ENCODE peak calls at places on chromosomes 12 and 14, in four cellular contexts. S is T-helper 9 cell, J is fibroblast of pulmonary artery, N is GM03348. F is an unnamed sample.

GRCh38 chr12:57118711-57119271 is 7.6 kb upstream of the STAT6 start:
- DNase-seq in S (no peak), J (no peak), N (no peak), F (no peak)

GRCh38 chr12:20438307-20438779 is 70.0 kb downstream of the PDE3A start:
- DNase-seq in S (no peak), J (peak), N (peak), F (no peak)

GRCh38 chr14:68285421-68286179 is 466.0 kb downstream of the RAD51B start:
- DNase-seq in S (peak), J (no peak), N (peak), F (no peak)

GRCh38 chr14:50943943-50944646 is at the start of gene PYGL:
- DNase-seq in S (no peak), J (peak), N (peak), F (peak)

GRCh38 chr14:57461777-57462320 is 31.8 kb downstream of the CCDC198 start:
- DNase-seq in S (no peak), J (no peak), N (no peak), F (no peak)

GRCh38 chr12:1846421-1847405 is 26.3 kb downstream of the LRTM2 start:
- DNase-seq in S (no peak), J (no peak), N (no peak), F (no peak)

GRCh38 chr14:89137514-89138163 is 279.4 kb downstream of the FOXN3 start:
- DNase-seq in S (no peak), J (peak), N (peak), F (peak)

GRCh38 chr12:54358620-54358944 is 5.7 kb downstream of the GPR84 start:
- DNase-seq in S (no peak), J (no peak), N (no peak), F (no peak)

GRCh38 chr14:32590157-32590556 is 261.1 kb downstream of the AKAP6 start:
- DNase-seq in S (no peak), J (no peak), N (no peak), F (no peak)

GRCh38 chr12:99658950-99659349 is 11.4 kb downstream of the GARIN6 start:
- DNase-seq in S (no peak), J (peak), N (no peak), F (no peak)

GRCh38 chr12:24997970-24998582 is 49.2 kb upstream of the BCAT1 start:
- DNase-seq in S (no peak), J (peak), N (peak), F (no peak)

GRCh38 chr14:35470775-35471174 is 63.2 kb upstream of the INSM2 start:
- DNase-seq in S (no peak), J (peak), N (peak), F (no peak)

GRCh38 chr14:94756310-94756709 is 13.6 kb downstream of the GSC start:
- DNase-seq in S (no peak), J (no peak), N (no peak), F (no peak)

GRCh38 chr14:89411976-89412375 is 5.1 kb downstream of the FOXN3 start:
- DNase-seq in S (no peak), J (no peak), N (no peak), F (no peak)

GRCh38 chr14:97408937-97409860 is 612.0 kb downstream of the VRK1 start:
- DNase-seq in S (no peak), J (no peak), N (no peak), F (no peak)

GRCh38 chr12:108647199-108647935 is 13.7 kb upstream of the SELPLG start:
- DNase-seq in S (no peak), J (no peak), N (no peak), F (no peak)

GRCh38 chr12:59708059-59708458 is 112.2 kb downstream of the SLC16A7 start:
- DNase-seq in S (no peak), J (peak), N (peak), F (no peak)

GRCh38 chr14:80850197-80850814 is 91.2 kb downstream of the CEP128 start:
- DNase-seq in S (no peak), J (peak), N (peak), F (no peak)

GRCh38 chr14:74429991-74430390 is 4.0 kb upstream of the SYNDIG1L start:
- DNase-seq in S (no peak), J (no peak), N (no peak), F (no peak)

GRCh38 chr12:43289412-43289811 is 262.6 kb downstream of the ADAMTS20 start:
- DNase-seq in S (no peak), J (peak), N (no peak), F (no peak)

GRCh38 chr14:99604766-99605298 is 825 bp upstream of the CCDC85C start:
- DNase-seq in S (no peak), J (peak), N (peak), F (no peak)

GRCh38 chr12:100141666-100141997 is 1.0 kb downstream of the BLTP3B start:
- DNase-seq in S (no peak), J (peak), N (peak), F (no peak)

GRCh38 chr12:6917491-6918231 is 3.3 kb downstream of the ENO2 start:
- DNase-seq in S (no peak), J (peak), N (no peak), F (no peak)

GRCh38 chr12:25707056-25707455 is 154.0 kb upstream of the LMNTD1 start:
- DNase-seq in S (no peak), J (no peak), N (no peak), F (no peak)

GRCh38 chr14:61385002-61385685 is 63.8 kb downstream of the PRKCH start:
- DNase-seq in S (peak), J (no peak), N (no peak), F (no peak)

GRCh38 chr14:39847191-39847590 is 415.0 kb upstream of the FBXO33 start:
- DNase-seq in S (no peak), J (no peak), N (no peak), F (no peak)

F was measured in ascending aorta.